ENCODE peak calls at places on chromosomes 13 and 19, in nine cellular contexts. H is AG09309, A is PC-3, C is uterus, T is fibroblast of pulmonary artery, R is heart left ventricle, Y is right atrium auricular region, Q is tibial nerve, B is IMR-90. Z is an unnamed sample.
A peak's percentile ranks its signal among the peaks of the same experiment; 100 is the strongest.

GRCh38 chr13:43573787-43574562 is 212.8 kb downstream of the ENOX1 start:
- DNase-seq in Y (no peak), H (no peak), B (no peak), C (no peak), T (peak; percentile 31), Q (no peak), A (no peak), R (no peak), Z (no peak)

GRCh38 chr13:43061496-43062280 is 38.3 kb downstream of the DNAJC15 start:
- DNase-seq in H (no peak), A (peak; percentile 60), Q (no peak), T (no peak), Y (no peak), B (no peak), C (no peak), R (no peak), Z (no peak)

GRCh38 chr19:4523306-4524110 is 5.2 kb upstream of the PLIN4 start:
- DNase-seq in R (no peak), C (no peak), T (peak; percentile 49), Q (peak; percentile 24), A (peak; percentile 61), Y (no peak), B (peak; percentile 10), H (no peak), Z (no peak)

GRCh38 chr19:10751109-10751972 is 33.5 kb downstream of the DNM2 start:
- DNase-seq in H (no peak), B (no peak), Q (no peak), C (no peak), T (peak; percentile 33), A (no peak), R (peak; percentile 52), Y (no peak), Z (no peak)

GRCh38 chr13:50720856-50721663 is 122.4 kb downstream of the DLEU7 start:
- DNase-seq in H (no peak), B (no peak), A (no peak), T (no peak), Y (no peak), R (no peak), Q (no peak), C (no peak), Z (no peak)

GRCh38 chr13:98285317-98285716 is 108.2 kb upstream of the RNF113B start:
- DNase-seq in Q (no peak), B (peak; percentile 49), R (no peak), H (no peak), Y (no peak), C (no peak), T (no peak), A (no peak), Z (no peak)

GRCh38 chr13:112891477-112892401 is 77.3 kb upstream of the MCF2L start:
- DNase-seq in Q (no peak), R (no peak), Y (no peak), H (no peak), B (no peak), A (no peak), C (no peak), T (no peak), Z (no peak)

GRCh38 chr13:36973621-36974268 is 25.4 kb downstream of the ALG5 start:
- DNase-seq in R (no peak), Q (no peak), A (no peak), C (no peak), T (no peak), Y (no peak), H (no peak), B (no peak), Z (no peak)

GRCh38 chr13:21322988-21323387 is 136.1 kb downstream of the ZDHHC20 start:
- DNase-seq in R (no peak), H (no peak), C (no peak), T (no peak), B (no peak), Q (no peak), A (no peak), Y (no peak), Z (no peak)

GRCh38 chr19:49592486-49593232 is 1.7 kb downstream of the PRR12 start:
- DNase-seq in R (no peak), C (no peak), B (no peak), H (no peak), Q (no peak), A (peak; percentile 55), T (no peak), Y (no peak), Z (no peak)

GRCh38 chr13:48784906-48785555 is 131.3 kb downstream of the CYSLTR2 start:
- DNase-seq in H (no peak), A (no peak), Q (no peak), C (no peak), R (no peak), Y (no peak), B (peak; percentile 46), T (no peak), Z (no peak)

GRCh38 chr19:16406356-16406755 is 65.4 kb downstream of the EPS15L1 start:
- DNase-seq in R (no peak), Y (no peak), A (no peak), C (no peak), Q (no peak), H (no peak), B (no peak), T (no peak), Z (no peak)

GRCh38 chr19:51514866-51515481 is 13.4 kb upstream of the SIGLEC12 start:
- DNase-seq in H (peak; percentile 3), B (peak; percentile 48), A (peak; percentile 89), R (no peak), C (no peak), T (peak; percentile 69), Q (no peak), Y (no peak), Z (no peak)

GRCh38 chr13:93915269-93915809 is 564.1 kb downstream of the DCT start:
- DNase-seq in B (peak; percentile 75), A (no peak), Y (no peak), R (no peak), H (no peak), T (peak; percentile 24), Q (no peak), C (no peak), Z (no peak)

GRCh38 chr13:47679391-47679790 is 321.7 kb downstream of the SUCLA2 start:
- DNase-seq in H (peak; percentile 28), T (peak; percentile 77), Q (no peak), R (no peak), A (peak; percentile 52), C (no peak), Y (no peak), B (peak; percentile 59), Z (no peak)

GRCh38 chr19:57653689-57654088 is 15.0 kb upstream of the ZSCAN4 start:
- DNase-seq in Q (no peak), A (no peak), H (no peak), R (no peak), Y (no peak), T (no peak), B (no peak), C (no peak), Z (no peak)

GRCh38 chr19:57656346-57656745 is 12.4 kb upstream of the ZSCAN4 start:
- DNase-seq in Q (no peak), T (no peak), H (no peak), B (no peak), A (peak; percentile 25), Y (no peak), R (no peak), C (no peak), Z (no peak)

GRCh38 chr19:57655443-57655842 is 13.3 kb upstream of the ZSCAN4 start:
- DNase-seq in C (no peak), Q (no peak), B (no peak), R (no peak), T (no peak), A (no peak), H (no peak), Y (no peak), Z (no peak)

GRCh38 chr19:57648336-57649003 is 15.5 kb downstream of the ZNF211 start:
- DNase-seq in Q (no peak), A (no peak), Y (no peak), B (no peak), T (no peak), H (no peak), C (no peak), R (no peak), Z (peak; percentile 10)

GRCh38 chr19:57651654-57651996 is 17.1 kb upstream of the ZSCAN4 start:
- DNase-seq in Y (no peak), H (no peak), R (no peak), A (no peak), T (no peak), B (no peak), C (no peak), Q (no peak), Z (no peak)
- H3K4me3 ChIP-seq in Y (peak overlapping the region; percentile 15), H (no peak overlapping the region), R (peak overlapping the region; percentile 33), A (no peak overlapping the region), T (no peak overlapping the region), B (no peak overlapping the region), C (no peak overlapping the region), Q (no peak overlapping the region), Z (no peak overlapping the region)

GRCh38 chr19:56543776-56544175 is 5.0 kb downstream of the ZFP28 start:
- DNase-seq in C (no peak), R (no peak), T (no peak), Y (no peak), H (no peak), A (no peak), B (no peak), Q (no peak), Z (no peak)

DNA sequence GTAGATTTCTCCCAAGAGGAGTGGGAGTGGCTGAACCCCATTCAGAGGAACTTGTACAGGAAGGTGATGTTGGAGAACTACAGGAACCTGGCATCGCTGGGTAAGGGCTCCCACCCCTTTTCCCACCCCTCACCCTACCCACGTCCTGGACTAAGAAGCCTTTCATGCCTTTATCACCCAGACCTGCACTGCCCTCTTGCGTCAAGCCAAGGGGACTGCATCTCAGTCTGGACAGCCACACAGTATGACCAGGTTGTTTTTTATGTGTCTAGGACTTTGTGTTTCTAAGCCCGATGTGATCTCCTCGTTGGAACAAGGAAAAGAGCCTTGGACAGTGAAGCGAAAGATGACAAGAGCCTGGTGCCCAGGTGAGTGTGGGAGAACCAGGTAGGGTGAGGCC is 8.8 kb downstream of the ZFP28 start:
- DNase-seq in A (no peak), H (no peak), Q (no peak), R (no peak), Y (no peak), T (no peak), B (no peak), C (no peak), Z (no peak)
- TF ChIP-seq CTCF in A (no peak), H (peak; percentile 20), Q (no peak), R (peak; percentile 9), Y (no peak), T (no peak), B (no peak), C (no peak), Z (no peak)

GRCh38 chr13:41059466-41059865 is 1.8 kb upstream of the WBP4 start:
- DNase-seq in T (no peak), B (peak; percentile 11), C (no peak), R (no peak), Q (no peak), H (no peak), Y (no peak), A (peak; percentile 5), Z (no peak)
- H3K4me3 ChIP-seq in T (peak overlapping the region; percentile 85), B (peak overlapping the region; percentile 82), C (peak overlapping the region; percentile 98), R (peak overlapping the region; percentile 85), Q (peak overlapping the region; percentile 89), H (peak overlapping the region; percentile 85), Y (peak overlapping the region; percentile 77), A (peak overlapping the region; percentile 82), Z (peak overlapping the region; percentile 81)

DNA sequence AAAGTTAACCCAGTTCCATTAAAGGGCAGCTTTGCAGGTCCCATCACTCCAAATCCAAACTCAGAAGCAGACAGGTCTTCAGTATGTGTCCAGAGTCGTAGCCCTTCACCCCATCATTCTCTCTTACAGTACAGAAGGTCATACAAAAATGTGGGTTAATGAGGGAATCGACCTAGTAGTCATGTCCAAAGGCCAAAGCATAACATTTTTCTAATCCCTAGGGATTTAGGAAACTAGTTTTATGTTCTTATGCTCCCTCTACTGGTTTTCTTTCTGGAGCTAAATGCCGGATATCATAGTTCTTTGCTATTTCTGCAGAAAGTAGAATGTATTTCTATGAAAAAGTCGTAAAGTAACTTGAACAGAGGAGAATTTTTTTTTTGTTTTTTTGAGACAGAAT is 72.2 kb downstream of the DHRS12 start:
- DNase-seq in C (no peak), B (peak; percentile 54), R (no peak), Q (no peak), H (peak; percentile 52), Y (no peak), A (peak; percentile 19), T (peak; percentile 81), Z (no peak)
- TF ChIP-seq CTCF in C (peak; percentile 57), B (peak; percentile 53), R (peak; percentile 60), Q (no peak), H (peak; percentile 46), Y (peak; percentile 62), A (peak; percentile 44), T (peak; percentile 59), Z (peak; percentile 61)